ENCODE peak calls at places on chromosomes 11 and 22, in four cellular contexts. J is K562, L is SK-N-SH, S is HepG2. W is an unnamed sample.

GRCh38 chr11:59336931-59337330 is 21.8 kb upstream of the OR5AN1 start:
- DNase-seq in J (no peak), L (no peak), S (no peak), W (no peak)

GRCh38 chr11:120343429-120343828 is 7.2 kb downstream of the ARHGEF12 start:
- DNase-seq in J (no peak), L (no peak), S (no peak), W (no peak)

GRCh38 chr11:17604913-17605230 is 57.8 kb downstream of the OTOG start:
- DNase-seq in J (no peak), L (no peak), S (no peak), W (no peak)

GRCh38 chr11:12150831-12151382 is 40.5 kb downstream of the MICAL2 start:
- DNase-seq in J (peak), L (no peak), S (no peak), W (no peak)

GRCh38 chr22:37377927-37378326 is 49.4 kb downstream of the ELFN2 start:
- DNase-seq in J (no peak), L (no peak), S (no peak), W (no peak)

GRCh38 chr22:45726081-45726480 is 54.4 kb downstream of the ATXN10 start:
- DNase-seq in J (no peak), L (no peak), S (no peak), W (no peak)

GRCh38 chr11:14119357-14119756 is 156.8 kb downstream of the SPON1 start:
- DNase-seq in J (no peak), L (no peak), S (no peak), W (no peak)

GRCh38 chr11:35623708-35624168 is 5.5 kb downstream of the FJX1 start:
- DNase-seq in J (no peak), L (no peak), S (no peak), W (no peak)

GRCh38 chr11:125141178-125141577 is 23.4 kb upstream of the PKNOX2 start:
- DNase-seq in J (no peak), L (no peak), S (no peak), W (no peak)

GRCh38 chr11:9462806-9463537 is 2.2 kb downstream of the ZNF143 start:
- DNase-seq in J (peak), L (no peak), S (peak), W (no peak)

GRCh38 chr11:8658210-8658968 is 24.1 kb downstream of the TRIM66 start:
- DNase-seq in J (no peak), L (no peak), S (no peak), W (no peak)

GRCh38 chr11:21839870-21840269 is 353.0 kb upstream of the ANO5 start:
- DNase-seq in J (no peak), L (no peak), S (peak), W (no peak)

GRCh38 chr11:25633230-25633629 is 698.7 kb upstream of the ANO3 start:
- DNase-seq in J (no peak), L (no peak), S (no peak), W (no peak)

GRCh38 chr11:67409261-67409666 is 5.4 kb downstream of the TBC1D10C start:
- DNase-seq in J (no peak), L (no peak), S (no peak), W (no peak)

GRCh38 chr11:111777094-111778046 is 11.2 kb upstream of the PPP2R1B start:
- DNase-seq in J (peak), L (peak), S (peak), W (no peak)

GRCh38 chr11:86608251-86608799 is 64.1 kb downstream of the ME3 start:
- DNase-seq in J (peak), L (peak), S (peak), W (peak)

GRCh38 chr11:113773092-113773415 is 438 bp downstream of the ZW10 start:
- DNase-seq in J (peak), L (no peak), S (peak), W (peak)

GRCh38 chr22:29030618-29031235 is 30.9 kb downstream of the C22orf31 start:
- DNase-seq in J (peak), L (peak), S (peak), W (peak)

GRCh38 chr11:115873813-115874212 is 369.6 kb upstream of the CADM1 start:
- DNase-seq in J (no peak), L (no peak), S (no peak), W (no peak)

GRCh38 chr11:126543691-126544090 is 188.2 kb downstream of the ST3GAL4 start:
- DNase-seq in J (no peak), L (no peak), S (no peak), W (no peak)

GRCh38 chr11:133029096-133029495 is 503.2 kb downstream of the OPCML start:
- DNase-seq in J (no peak), L (no peak), S (no peak), W (no peak)

GRCh38 chr11:126824035-126824607 is 176.4 kb downstream of the KIRREL3 start:
- DNase-seq in J (no peak), L (no peak), S (no peak), W (peak)

GRCh38 chr22:22487869-22488597 is 20.5 kb downstream of the ZNF280B start:
- DNase-seq in J (no peak), L (no peak), S (no peak), W (no peak)

GRCh38 chr11:107293677-107294344 is 163.8 kb downstream of the CWF19L2 start:
- DNase-seq in J (no peak), L (no peak), S (peak), W (peak)

GRCh38 chr11:111472228-111472627 is 40.0 kb downstream of the BTG4 start:
- DNase-seq in J (no peak), L (no peak), S (no peak), W (no peak)

GRCh38 chr11:33708970-33709369 is 8.3 kb upstream of the C11orf91 start:
- DNase-seq in J (no peak), L (no peak), S (no peak), W (no peak)

GRCh38 chr11:44071157-44071556 is 5.1 kb downstream of the ACCS start:
- DNase-seq in J (no peak), L (no peak), S (no peak), W (peak)

GRCh38 chr22:48803993-48804810 is 1023.5 kb downstream of the BRD1 start:
- DNase-seq in J (no peak), L (no peak), S (no peak), W (no peak)

GRCh38 chr22:36406139-36406538 is 18.4 kb upstream of the MYH9 start:
- DNase-seq in J (no peak), L (no peak), S (no peak), W (no peak)

GRCh38 chr11:27228891-27229290 is 134.1 kb downstream of the CCDC34 start:
- DNase-seq in J (no peak), L (no peak), S (no peak), W (no peak)

GRCh38 chr11:32070707-32071106 is 20.2 kb upstream of the RCN1 start:
- DNase-seq in J (no peak), L (no peak), S (no peak), W (no peak)

GRCh38 chr22:29330753-29331152 is 15.3 kb upstream of the RASL10A start:
- DNase-seq in J (no peak), L (no peak), S (no peak), W (no peak)

GRCh38 chr11:62593434-62594044 is 2.2 kb upstream of the TUT1 start:
- DNase-seq in J (peak), L (peak), S (peak), W (peak)

GRCh38 chr11:85694385-85694980 is 8.5 kb upstream of the CCDC89 start:
- DNase-seq in J (peak), L (peak), S (peak), W (no peak)

GRCh38 chr22:50620861-50621490 is 7.0 kb downstream of the ARSA start:
- DNase-seq in J (no peak), L (no peak), S (peak), W (no peak)

GRCh38 chr11:42593426-42593825 is 718.4 kb upstream of the API5 start:
- DNase-seq in J (no peak), L (no peak), S (no peak), W (no peak)

GRCh38 chr11:10979529-10979928 is 121.7 kb upstream of the ZBED5 start:
- DNase-seq in J (no peak), L (no peak), S (no peak), W (no peak)

GRCh38 chr11:10978189-10978588 is 120.3 kb upstream of the ZBED5 start:
- DNase-seq in J (no peak), L (no peak), S (no peak), W (no peak)

GRCh38 chr11:10973416-10973815 is 115.6 kb upstream of the ZBED5 start:
- DNase-seq in J (no peak), L (no peak), S (no peak), W (no peak)

GRCh38 chr11:10969387-10969786 is 111.5 kb upstream of the ZBED5 start:
- DNase-seq in J (no peak), L (no peak), S (no peak), W (no peak)

GRCh38 chr11:10975287-10975721 is 117.5 kb upstream of the ZBED5 start:
- DNase-seq in J (no peak), L (no peak), S (no peak), W (no peak)
- TF ChIP-seq FOXJ3 in J (no peak), L (no peak), S (no peak), W (no peak)

GRCh38 chr11:65391007-65391406 is 4.6 kb downstream of the FRMD8 start:
- DNase-seq in J (no peak), L (no peak), S (no peak), W (peak)

GRCh38 chr11:65388731-65389130 is 2.3 kb downstream of the FRMD8 start:
- DNase-seq in J (no peak), L (no peak), S (no peak), W (no peak)

GRCh38 chr11:65390099-65390941 is 3.9 kb downstream of the FRMD8 start:
- DNase-seq in J (no peak), L (no peak), S (no peak), W (no peak)

GRCh38 chr11:65392186-65392829 is 5.9 kb downstream of the FRMD8 start:
- DNase-seq in J (no peak), L (peak), S (no peak), W (no peak)

GRCh38 chr11:65389294-65389980 is 3.0 kb downstream of the FRMD8 start:
- DNase-seq in J (no peak), L (no peak), S (no peak), W (no peak)
- TF ChIP-seq FOXJ3 in J (no peak), L (no peak), S (no peak), W (no peak)

GRCh38 chr11:15587059-15587458 is 472.3 kb downstream of the INSC start:
- DNase-seq in J (no peak), L (peak), S (no peak), W (no peak)
- TF ChIP-seq FOXJ3 in J (no peak), L (no peak), S (no peak), W (no peak)

GRCh38 chr22:44542561-44543222 is 44.7 kb upstream of the RTL6 start:
- DNase-seq in J (no peak), L (no peak), S (no peak), W (no peak)
- TF ChIP-seq FOXJ3 in J (no peak), L (no peak), S (no peak), W (no peak)

GRCh38 chr11:1942541-1943260 is 4.4 kb upstream of the MRPL23 start:
- DNase-seq in J (no peak), L (no peak), S (no peak), W (no peak)

GRCh38 chr11:1946812-1947480 is at the start of gene MRPL23:
- DNase-seq in J (no peak), L (no peak), S (no peak), W (no peak)

GRCh38 chr11:1947592-1948237 is 583 bp downstream of the MRPL23 start:
- DNase-seq in J (no peak), L (no peak), S (no peak), W (no peak)

GRCh38 chr11:1943576-1943975 is 3.6 kb upstream of the MRPL23 start:
- DNase-seq in J (no peak), L (no peak), S (no peak), W (peak)

GRCh38 chr11:1943977-1944376 is 3.2 kb upstream of the MRPL23 start:
- DNase-seq in J (no peak), L (no peak), S (no peak), W (no peak)
- TF ChIP-seq FOXJ3 in J (no peak), L (no peak), S (no peak), W (no peak)

DNA sequence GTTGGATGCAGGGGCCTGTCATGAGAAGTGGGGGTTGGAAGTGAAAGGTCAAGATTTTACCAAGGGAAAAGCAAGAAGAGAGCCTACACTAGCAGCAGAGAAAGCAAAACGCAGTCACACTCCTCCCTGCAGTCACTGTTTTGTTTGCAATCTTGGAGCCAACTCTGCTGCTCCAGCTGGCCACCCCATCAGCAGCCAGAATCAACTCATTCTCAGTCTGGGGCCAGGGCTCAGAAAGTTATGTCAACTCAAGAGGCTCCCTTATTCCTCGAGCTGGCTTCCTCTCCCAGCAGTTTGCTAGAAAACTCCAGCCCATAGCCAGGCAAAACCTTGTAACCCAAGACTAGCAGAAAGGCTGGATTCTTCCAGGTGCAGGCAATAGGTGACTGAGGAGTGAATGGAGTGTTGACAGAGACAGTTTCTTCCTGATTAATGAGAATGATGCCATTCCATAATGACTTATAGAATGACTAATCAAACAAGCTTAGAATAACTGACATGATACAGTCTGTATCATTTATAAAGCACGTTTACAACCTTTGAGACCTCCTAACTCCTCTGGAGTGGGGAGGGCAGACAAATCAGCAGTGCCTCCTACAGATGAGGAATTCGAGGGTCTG is 53.4 kb downstream of the P4HA3 start:
- DNase-seq in J (no peak), L (no peak), S (no peak), W (no peak)
- TF ChIP-seq FOXJ3 in J (no peak), L (no peak), S (no peak), W (no peak)

GRCh38 chr11:1776944-1777715 is 13.4 kb upstream of the CTSD start:
- DNase-seq in J (no peak), L (no peak), S (no peak), W (no peak)

GRCh38 chr11:1777737-1778136 is 14.0 kb upstream of the CTSD start:
- DNase-seq in J (no peak), L (no peak), S (no peak), W (no peak)

GRCh38 chr11:1779806-1780699 is 16.3 kb upstream of the CTSD start:
- DNase-seq in J (no peak), L (peak), S (no peak), W (no peak)

GRCh38 chr11:1779034-1779805 is 15.5 kb upstream of the CTSD start:
- DNase-seq in J (no peak), L (no peak), S (no peak), W (no peak)

DNA sequence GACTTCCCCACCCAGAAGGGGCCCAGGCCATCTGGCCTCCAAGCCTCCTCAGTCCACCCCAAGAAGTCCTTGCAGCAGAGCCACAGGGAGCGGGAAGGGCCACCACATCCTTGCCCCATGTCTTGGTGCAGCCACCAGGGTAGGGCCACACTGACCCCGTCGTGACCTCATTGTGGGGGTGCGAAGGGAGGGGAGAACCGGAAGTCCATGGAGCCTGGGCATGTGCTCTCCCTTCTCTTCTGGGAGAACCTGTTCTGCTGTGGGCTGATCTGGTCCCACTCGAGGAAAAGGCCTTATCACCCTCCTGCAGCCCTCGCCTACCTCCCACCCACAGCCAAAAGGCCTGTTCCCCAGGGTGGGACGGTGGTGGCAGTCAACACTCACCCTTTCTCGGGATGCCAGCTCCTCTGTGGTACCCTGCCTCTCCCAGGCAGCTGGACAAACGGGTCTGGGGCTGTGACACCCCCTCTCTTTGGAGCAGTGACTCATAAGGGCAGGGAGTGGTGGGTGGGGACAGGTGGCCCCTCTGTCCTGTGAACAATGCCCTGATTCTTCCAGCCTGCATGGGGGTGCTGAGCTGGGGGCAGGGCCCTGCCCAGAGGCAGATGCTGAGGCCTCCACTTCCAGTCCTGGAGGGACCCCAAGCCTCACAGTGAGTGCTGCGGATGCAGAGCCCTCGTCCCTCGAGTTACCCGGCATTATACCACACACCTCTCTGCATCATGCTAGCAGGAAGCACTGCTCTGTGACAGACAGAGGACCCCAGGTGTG is 14.6 kb upstream of the CTSD start:
- DNase-seq in J (peak), L (peak), S (no peak), W (no peak)
- TF ChIP-seq FOXJ3 in J (no peak), L (no peak), S (no peak), W (no peak)

GRCh38 chr11:97136067-97136466 is 746.3 kb downstream of the JRKL start:
- DNase-seq in J (no peak), L (no peak), S (no peak), W (no peak)

GRCh38 chr11:97143463-97143862 is 753.6 kb downstream of the JRKL start:
- DNase-seq in J (no peak), L (no peak), S (no peak), W (no peak)

GRCh38 chr11:97140885-97141494 is 751.2 kb downstream of the JRKL start:
- DNase-seq in J (peak), L (peak), S (peak), W (no peak)
- TF ChIP-seq FOXJ3 in J (no peak), L (no peak), S (no peak), W (no peak)